ENCODE peak calls at places on chromosome 10, in nine cellular contexts. One of them, this sample, is unnamed.

GRCh38 chr10:33277135-33277536 is 57.3 kb downstream of the NRP1 start:
- DNase-seq in GM10248: no peak
- DNase-seq in T-cell: no peak
- DNase-seq in prostate gland: no peak
- DNase-seq in AG04450: no peak
- DNase-seq in GM04504: no peak
- DNase-seq in lower leg skin: peak; percentile 49
- DNase-seq in endothelial cell: no peak
- DNase-seq in NCI-H510A treated with DMSO at 0.1 percent for 48 hours: no peak
- DNase-seq in this sample: no peak

GRCh38 chr10:93894516-93895378 is 969 bp downstream of the SLC35G1 start:
- DNase-seq in GM10248: peak; percentile 22
- DNase-seq in GM04504: no peak
- DNase-seq in prostate gland: no peak
- DNase-seq in AG04450: no peak
- DNase-seq in lower leg skin: no peak
- DNase-seq in T-cell: no peak
- DNase-seq in NCI-H510A treated with DMSO at 0.1 percent for 48 hours: no peak
- DNase-seq in endothelial cell: peak; percentile 6
- DNase-seq in this sample: no peak

GRCh38 chr10:67837519-67838314 is at the start of gene DNAJC12:
- DNase-seq in AG04450: peak; percentile 30
- DNase-seq in prostate gland: peak; percentile 14
- DNase-seq in NCI-H510A treated with DMSO at 0.1 percent for 48 hours: peak; percentile 91
- DNase-seq in GM10248: peak; percentile 19
- DNase-seq in lower leg skin: no peak
- DNase-seq in T-cell: no peak
- DNase-seq in GM04504: no peak
- DNase-seq in endothelial cell: no peak
- DNase-seq in this sample: peak; percentile 37

GRCh38 chr10:118531105-118531851 is 64.2 kb downstream of the PRLHR start:
- DNase-seq in prostate gland: no peak
- DNase-seq in T-cell: no peak
- DNase-seq in endothelial cell: no peak
- DNase-seq in lower leg skin: no peak
- DNase-seq in GM10248: no peak
- DNase-seq in NCI-H510A treated with DMSO at 0.1 percent for 48 hours: no peak
- DNase-seq in GM04504: no peak
- DNase-seq in AG04450: no peak
- DNase-seq in this sample: no peak

GRCh38 chr10:11513727-11514126 is 97.7 kb downstream of the USP6NL start:
- DNase-seq in T-cell: no peak
- DNase-seq in prostate gland: no peak
- DNase-seq in GM04504: no peak
- DNase-seq in AG04450: no peak
- DNase-seq in GM10248: no peak
- DNase-seq in endothelial cell: no peak
- DNase-seq in lower leg skin: no peak
- DNase-seq in NCI-H510A treated with DMSO at 0.1 percent for 48 hours: no peak
- DNase-seq in this sample: no peak

GRCh38 chr10:128043259-128044045 is 82.8 kb downstream of the MKI67 start:
- DNase-seq in NCI-H510A treated with DMSO at 0.1 percent for 48 hours: no peak
- DNase-seq in prostate gland: no peak
- DNase-seq in T-cell: no peak
- DNase-seq in AG04450: no peak
- DNase-seq in lower leg skin: no peak
- DNase-seq in endothelial cell: no peak
- DNase-seq in GM04504: no peak
- DNase-seq in GM10248: no peak
- DNase-seq in this sample: no peak

GRCh38 chr10:116627386-116627933 is 6.7 kb downstream of the PNLIPRP2 start:
- DNase-seq in GM10248: no peak
- DNase-seq in lower leg skin: no peak
- DNase-seq in AG04450: no peak
- DNase-seq in GM04504: no peak
- DNase-seq in NCI-H510A treated with DMSO at 0.1 percent for 48 hours: peak; percentile 5
- DNase-seq in T-cell: no peak
- DNase-seq in endothelial cell: peak; percentile 76
- DNase-seq in prostate gland: no peak
- DNase-seq in this sample: no peak

GRCh38 chr10:6145979-6146432 is 56.7 kb upstream of the PFKFB3 start:
- DNase-seq in T-cell: no peak
- DNase-seq in lower leg skin: no peak
- DNase-seq in GM04504: no peak
- DNase-seq in endothelial cell: no peak
- DNase-seq in GM10248: no peak
- DNase-seq in AG04450: no peak
- DNase-seq in NCI-H510A treated with DMSO at 0.1 percent for 48 hours: no peak
- DNase-seq in prostate gland: no peak
- DNase-seq in this sample: no peak

GRCh38 chr10:124678566-124679240 is 65.5 kb downstream of the FAM53B start:
- DNase-seq in endothelial cell: no peak
- DNase-seq in GM10248: no peak
- DNase-seq in NCI-H510A treated with DMSO at 0.1 percent for 48 hours: no peak
- DNase-seq in GM04504: no peak
- DNase-seq in prostate gland: no peak
- DNase-seq in AG04450: no peak
- DNase-seq in lower leg skin: no peak
- DNase-seq in T-cell: peak; percentile 41
- DNase-seq in this sample: no peak